ENCODE peak calls at places on chromosome 18, in seven cellular contexts. X, T, J, D, Z, V and U are unnamed samples.

GRCh38 chr18:55300469-55301195 is 287.4 kb downstream of the TCF4 start:
- DNase-seq in J (peak; percentile 93), D (peak; percentile 47), V (no peak), T (peak; percentile 32), Z (no peak), X (no peak), U (peak; percentile 49)

GRCh38 chr18:48031011-48031480 is 100.6 kb upstream of the SMAD2 start:
- DNase-seq in X (no peak), D (peak; percentile 52), T (peak; percentile 79), J (peak; percentile 39), Z (no peak), V (peak; percentile 35), U (peak; percentile 66)

GRCh38 chr18:29418136-29418535 is 1241.2 kb upstream of the CDH2 start:
- DNase-seq in V (no peak), X (no peak), Z (no peak), J (peak; percentile 73), D (no peak), T (no peak), U (no peak)

GRCh38 chr18:35671952-35672603 is 90.5 kb downstream of the GALNT1 start:
- DNase-seq in D (no peak), X (no peak), J (peak; percentile 24), V (peak; percentile 57), T (no peak), Z (no peak), U (peak; percentile 9)

GRCh38 chr18:51068111-51068510 is 38.1 kb downstream of the SMAD4 start:
- DNase-seq in J (peak; percentile 37), D (no peak), V (no peak), X (no peak), T (no peak), Z (no peak), U (peak; percentile 17)

GRCh38 chr18:58606236-58606635 is 22.7 kb downstream of the ALPK2 start:
- DNase-seq in D (no peak), X (no peak), T (no peak), V (no peak), J (no peak), Z (no peak), U (no peak)

GRCh38 chr18:62618735-62619134 is 95.9 kb downstream of the ZCCHC2 start:
- DNase-seq in T (no peak), V (no peak), Z (no peak), X (no peak), J (no peak), D (no peak), U (no peak)

GRCh38 chr18:63299837-63300787 is 19.5 kb downstream of the BCL2 start:
- DNase-seq in D (no peak), T (no peak), X (no peak), J (no peak), V (no peak), Z (no peak), U (no peak)

GRCh38 chr18:79789901-79790885 is 7.5 kb upstream of the KCNG2 start:
- DNase-seq in J (no peak), V (no peak), T (no peak), Z (no peak), D (no peak), X (no peak), U (no peak)

GRCh38 chr18:59505311-59505710 is 146.2 kb upstream of the LMAN1 start:
- DNase-seq in Z (no peak), X (no peak), D (no peak), V (no peak), J (no peak), T (no peak), U (no peak)

GRCh38 chr18:23538870-23539269 is 35.6 kb downstream of the RMC1 start:
- DNase-seq in T (no peak), D (no peak), X (no peak), V (no peak), J (no peak), Z (no peak), U (no peak)

GRCh38 chr18:74773171-74773624 is 175.5 kb downstream of the ZNF407 start:
- DNase-seq in J (no peak), X (no peak), T (no peak), D (no peak), Z (no peak), V (no peak), U (no peak)

GRCh38 chr18:10303171-10303570 is 151.3 kb upstream of the APCDD1 start:
- DNase-seq in V (no peak), D (no peak), J (no peak), T (no peak), X (no peak), Z (no peak), U (no peak)

GRCh38 chr18:45167631-45168225 is 447.5 kb upstream of the SLC14A2 start:
- DNase-seq in Z (no peak), J (peak; percentile 85), T (no peak), V (no peak), X (no peak), D (no peak), U (no peak)

GRCh38 chr18:63477972-63478371 is 1.2 kb downstream of the SERPINB5 start:
- DNase-seq in J (no peak), D (no peak), Z (no peak), X (no peak), V (no peak), T (peak; percentile 65), U (no peak)

GRCh38 chr18:59005266-59005665 is 134.4 kb upstream of the SEC11C start:
- DNase-seq in T (peak; percentile 99), X (no peak), D (no peak), J (peak; percentile 56), V (peak; percentile 30), Z (peak; percentile 65), U (peak; percentile 33)

GRCh38 chr18:23842305-23842704 is 153.1 kb downstream of the LAMA3 start:
- DNase-seq in V (no peak), J (no peak), T (no peak), Z (no peak), X (no peak), D (no peak), U (no peak)

GRCh38 chr18:23634692-23635091 is 28.0 kb downstream of the ANKRD29 start:
- DNase-seq in X (no peak), D (no peak), T (no peak), V (no peak), Z (no peak), J (no peak), U (no peak)

GRCh38 chr18:52992041-52992440 is 652.0 kb downstream of the DCC start:
- DNase-seq in X (no peak), J (no peak), T (peak; percentile 83), D (no peak), V (no peak), Z (no peak), U (no peak)

GRCh38 chr18:67586101-67586500 is 69.6 kb upstream of the DSEL start:
- DNase-seq in T (peak; percentile 89), X (no peak), D (no peak), J (no peak), Z (no peak), V (no peak), U (no peak)

GRCh38 chr18:59061914-59062642 is 77.6 kb upstream of the SEC11C start:
- DNase-seq in J (no peak), D (no peak), V (no peak), T (no peak), Z (no peak), X (no peak), U (no peak)